ENCODE peak calls at places on chromosomes 13 and 19, in nine cellular contexts. One of them, this sample, is unnamed.

GRCh38 chr19:372306-372890 is 27.8 kb upstream of the MIER2 start:
- DNase-seq in Peyer's patch: peak
- DNase-seq in lung microvascular endothelial cell: peak
- DNase-seq in HuH-7: no peak
- DNase-seq in left cardiac atrium: peak
- DNase-seq in kidney glomerular epithelial cell: no peak
- DNase-seq in substantia nigra: no peak
- DNase-seq in iPS DF 6.9: no peak
- DNase-seq in stimulated activated CD4-positive, alpha-beta T cell treated with anti-CD3 and anti-CD28 coated beads, Interleukin-2, amount 100 ng/mL, for 4 hours: no peak
- DNase-seq in this sample: no peak

GRCh38 chr13:25827986-25828385 is 223.8 kb downstream of the SHISA2 start:
- DNase-seq in kidney glomerular epithelial cell: no peak
- DNase-seq in left cardiac atrium: no peak
- DNase-seq in stimulated activated CD4-positive, alpha-beta T cell treated with anti-CD3 and anti-CD28 coated beads, Interleukin-2, amount 100 ng/mL, for 4 hours: no peak
- DNase-seq in iPS DF 6.9: no peak
- DNase-seq in HuH-7: no peak
- DNase-seq in lung microvascular endothelial cell: no peak
- DNase-seq in Peyer's patch: no peak
- DNase-seq in substantia nigra: no peak
- DNase-seq in this sample: no peak

GRCh38 chr13:34174671-34175145 is 356.8 kb downstream of the RFC3 start:
- DNase-seq in stimulated activated CD4-positive, alpha-beta T cell treated with anti-CD3 and anti-CD28 coated beads, Interleukin-2, amount 100 ng/mL, for 4 hours: no peak
- DNase-seq in kidney glomerular epithelial cell: no peak
- DNase-seq in iPS DF 6.9: no peak
- DNase-seq in substantia nigra: no peak
- DNase-seq in HuH-7: no peak
- DNase-seq in Peyer's patch: no peak
- DNase-seq in left cardiac atrium: no peak
- DNase-seq in lung microvascular endothelial cell: no peak
- DNase-seq in this sample: no peak

GRCh38 chr19:30651066-30651465 is 278.9 kb downstream of the ZNF536 start:
- DNase-seq in left cardiac atrium: no peak
- DNase-seq in HuH-7: no peak
- DNase-seq in lung microvascular endothelial cell: no peak
- DNase-seq in Peyer's patch: no peak
- DNase-seq in kidney glomerular epithelial cell: no peak
- DNase-seq in substantia nigra: no peak
- DNase-seq in iPS DF 6.9: no peak
- DNase-seq in stimulated activated CD4-positive, alpha-beta T cell treated with anti-CD3 and anti-CD28 coated beads, Interleukin-2, amount 100 ng/mL, for 4 hours: no peak
- DNase-seq in this sample: no peak

GRCh38 chr19:16343156-16343555 is 18.5 kb downstream of the KLF2 start:
- DNase-seq in HuH-7: no peak
- DNase-seq in Peyer's patch: no peak
- DNase-seq in stimulated activated CD4-positive, alpha-beta T cell treated with anti-CD3 and anti-CD28 coated beads, Interleukin-2, amount 100 ng/mL, for 4 hours: no peak
- DNase-seq in kidney glomerular epithelial cell: no peak
- DNase-seq in left cardiac atrium: no peak
- DNase-seq in iPS DF 6.9: no peak
- DNase-seq in substantia nigra: no peak
- DNase-seq in lung microvascular endothelial cell: no peak
- DNase-seq in this sample: no peak

GRCh38 chr19:2986951-2987491 is 9.7 kb downstream of the TLE6 start:
- DNase-seq in stimulated activated CD4-positive, alpha-beta T cell treated with anti-CD3 and anti-CD28 coated beads, Interleukin-2, amount 100 ng/mL, for 4 hours: no peak
- DNase-seq in left cardiac atrium: no peak
- DNase-seq in substantia nigra: no peak
- DNase-seq in HuH-7: no peak
- DNase-seq in Peyer's patch: no peak
- DNase-seq in kidney glomerular epithelial cell: no peak
- DNase-seq in lung microvascular endothelial cell: peak
- DNase-seq in iPS DF 6.9: no peak
- DNase-seq in this sample: no peak

GRCh38 chr19:4713384-4713951 is 10.2 kb downstream of the DPP9 start:
- DNase-seq in kidney glomerular epithelial cell: peak
- DNase-seq in Peyer's patch: peak
- DNase-seq in substantia nigra: no peak
- DNase-seq in lung microvascular endothelial cell: peak
- DNase-seq in HuH-7: no peak
- DNase-seq in iPS DF 6.9: no peak
- DNase-seq in stimulated activated CD4-positive, alpha-beta T cell treated with anti-CD3 and anti-CD28 coated beads, Interleukin-2, amount 100 ng/mL, for 4 hours: no peak
- DNase-seq in left cardiac atrium: peak
- DNase-seq in this sample: no peak

GRCh38 chr19:18349524-18350128 is 9.2 kb downstream of the PGPEP1 start:
- DNase-seq in iPS DF 6.9: no peak
- DNase-seq in substantia nigra: no peak
- DNase-seq in HuH-7: peak
- DNase-seq in kidney glomerular epithelial cell: peak
- DNase-seq in Peyer's patch: peak
- DNase-seq in left cardiac atrium: peak
- DNase-seq in stimulated activated CD4-positive, alpha-beta T cell treated with anti-CD3 and anti-CD28 coated beads, Interleukin-2, amount 100 ng/mL, for 4 hours: no peak
- DNase-seq in lung microvascular endothelial cell: peak
- DNase-seq in this sample: peak

GRCh38 chr13:75468098-75468497 is 13.9 kb downstream of the TBC1D4 start:
- DNase-seq in stimulated activated CD4-positive, alpha-beta T cell treated with anti-CD3 and anti-CD28 coated beads, Interleukin-2, amount 100 ng/mL, for 4 hours: no peak
- DNase-seq in left cardiac atrium: no peak
- DNase-seq in kidney glomerular epithelial cell: no peak
- DNase-seq in substantia nigra: no peak
- DNase-seq in lung microvascular endothelial cell: no peak
- DNase-seq in iPS DF 6.9: no peak
- DNase-seq in HuH-7: no peak
- DNase-seq in Peyer's patch: no peak
- DNase-seq in this sample: no peak